ENCODE peak calls at places on chromosomes 7 and 10, in four cellular contexts. P, Z, L and D are unnamed samples.

GRCh38 chr7:76216683-76217082 is 15.0 kb downstream of the SRRM3 start:
- DNase-seq in L (no peak), Z (no peak), P (no peak), D (no peak)

GRCh38 chr10:92901819-92902234 is 53.5 kb downstream of the EXOC6 start:
- DNase-seq in P (no peak), Z (no peak), L (no peak), D (no peak)

GRCh38 chr7:43511029-43511428 is 71.9 kb upstream of the STK17A start:
- DNase-seq in P (no peak), L (peak; percentile 15), Z (no peak), D (no peak)

GRCh38 chr10:391304-391703 is 256.0 kb downstream of the ZMYND11 start:
- DNase-seq in L (no peak), Z (no peak), P (no peak), D (no peak)

GRCh38 chr10:4285121-4285520 is 500.1 kb upstream of the KLF6 start:
- DNase-seq in P (no peak), L (no peak), Z (no peak), D (no peak)

GRCh38 chr7:118657391-118658005 is 433.0 kb downstream of the ANKRD7 start:
- DNase-seq in L (no peak), P (no peak), Z (no peak), D (no peak)

GRCh38 chr10:31808258-31809218 is 120.1 kb downstream of the ARHGAP12 start:
- DNase-seq in L (no peak), P (peak; percentile 49), Z (peak; percentile 38), D (no peak)

GRCh38 chr10:31630866-31631567 is 297.6 kb downstream of the ARHGAP12 start:
- DNase-seq in P (no peak), Z (no peak), L (no peak), D (no peak)

GRCh38 chr10:17923728-17924127 is 28.0 kb upstream of the SLC39A12 start:
- DNase-seq in L (no peak), P (peak; percentile 4), Z (no peak), D (no peak)

GRCh38 chr10:47099445-47099844 is 188.2 kb downstream of the PTPN20 start:
- DNase-seq in Z (no peak), P (no peak), L (no peak), D (no peak)

GRCh38 chr7:64667311-64667710 is 1.4 kb downstream of the ZNF107 start:
- DNase-seq in P (no peak), Z (no peak), L (no peak), D (no peak)

GRCh38 chr10:74900297-74900696 is 73.9 kb downstream of the KAT6B start:
- DNase-seq in P (no peak), Z (no peak), L (no peak), D (peak; percentile 22)

GRCh38 chr10:132910901-132911711 is 31.3 kb downstream of the CFAP46 start:
- DNase-seq in P (no peak), L (no peak), Z (no peak), D (no peak)

GRCh38 chr7:94410471-94411466 is 16.1 kb downstream of the COL1A2 start:
- DNase-seq in P (no peak), Z (no peak), L (no peak), D (no peak)

GRCh38 chr7:43602271-43602670 is 19.4 kb downstream of the STK17A start:
- DNase-seq in P (no peak), Z (no peak), L (no peak), D (no peak)

GRCh38 chr10:77643795-77644468 is 6.3 kb upstream of the KCNMA1 start:
- DNase-seq in L (no peak), Z (no peak), P (no peak), D (no peak)

GRCh38 chr10:57218382-57218781 is 857.3 kb upstream of the ZWINT start:
- DNase-seq in P (no peak), L (no peak), Z (no peak), D (no peak)

GRCh38 chr10:73881221-73881919 is 7.0 kb upstream of the CAMK2G start:
- DNase-seq in P (no peak), L (no peak), Z (no peak), D (no peak)

GRCh38 chr7:124255041-124255667 is 222.3 kb upstream of the TMEM229A start:
- DNase-seq in P (no peak), L (no peak), Z (no peak), D (no peak)

GRCh38 chr10:131084791-131085585 is 226.5 kb downstream of the TCERG1L start:
- DNase-seq in L (no peak), Z (no peak), P (no peak), D (no peak)

GRCh38 chr10:44978570-44979280 is at the start of gene DEPP1:
- DNase-seq in P (no peak), L (no peak), Z (peak; percentile 75), D (no peak)

GRCh38 chr7:40586197-40586596 is 451.4 kb downstream of the SUGCT start:
- DNase-seq in L (no peak), P (no peak), Z (no peak), D (no peak)

GRCh38 chr7:40447345-40447744 is 312.5 kb downstream of the SUGCT start:
- DNase-seq in P (no peak), L (no peak), Z (no peak), D (no peak)

GRCh38 chr7:716636-717035 is 9.9 kb upstream of the DNAAF5 start:
- DNase-seq in P (no peak), Z (no peak), L (no peak), D (no peak)

GRCh38 chr7:44712012-44712411 is 36.6 kb upstream of the ZMIZ2 start:
- DNase-seq in P (no peak), L (no peak), Z (no peak), D (no peak)

GRCh38 chr7:85750454-85750949 is 563.6 kb upstream of the SEMA3D start:
- DNase-seq in Z (peak; percentile 50), P (no peak), L (peak; percentile 23), D (peak; percentile 8)

GRCh38 chr7:70569335-70569819 is 562.6 kb upstream of the GALNT17 start:
- DNase-seq in Z (peak; percentile 99), P (no peak), L (no peak), D (no peak)

GRCh38 chr10:110057461-110057860 is 49.7 kb downstream of the ADD3 start:
- DNase-seq in Z (no peak), L (no peak), P (no peak), D (no peak)

GRCh38 chr10:34200355-34200901 is 614.7 kb downstream of the PARD3 start:
- DNase-seq in P (no peak), L (no peak), Z (peak; percentile 81), D (no peak)

GRCh38 chr10:28326516-28327493 is 23.9 kb upstream of the MPP7 start:
- DNase-seq in Z (no peak), P (no peak), L (no peak), D (no peak)

GRCh38 chr10:13296476-13296875 is 3.4 kb downstream of the PHYH start:
- DNase-seq in L (no peak), P (no peak), Z (no peak), D (no peak)

GRCh38 chr10:6576326-6576725 is 3.8 kb downstream of the PRKCQ start:
- DNase-seq in Z (no peak), P (no peak), L (no peak), D (no peak)

GRCh38 chr7:23299770-23300300 is 696 bp downstream of the MALSU1 start:
- DNase-seq in P (no peak), Z (no peak), L (no peak), D (no peak)

GRCh38 chr10:93465806-93466675 is 16.1 kb downstream of the MYOF start:
- DNase-seq in L (no peak), Z (peak; percentile 32), P (peak; percentile 78), D (no peak)

GRCh38 chr10:132708441-132708840 is 77.5 kb downstream of the NKX6-2 start:
- DNase-seq in L (no peak), Z (no peak), P (no peak), D (no peak)

GRCh38 chr7:13032524-13032923 is 345.1 kb downstream of the ARL4A start:
- DNase-seq in L (peak; percentile 45), Z (peak; percentile 19), P (no peak), D (no peak)

GRCh38 chr7:12729112-12729511 is 41.7 kb downstream of the ARL4A start:
- DNase-seq in Z (peak; percentile 97), L (peak; percentile 61), P (peak; percentile 52), D (no peak)

GRCh38 chr10:132396495-132397035 is 435 bp upstream of the PWWP2B start:
- DNase-seq in L (no peak), P (no peak), Z (no peak), D (peak; percentile 46)

GRCh38 chr7:131480384-131481315 is 75.8 kb downstream of the PODXL start:
- DNase-seq in Z (no peak), L (no peak), P (no peak), D (no peak)

GRCh38 chr10:129329375-129330040 is 137.5 kb upstream of the MGMT start:
- DNase-seq in L (no peak), Z (no peak), P (no peak), D (no peak)